ENCODE peak calls at places on chromosomes 13 and 19, in eight cellular contexts. One of them, this sample, is unnamed.
A peak's percentile ranks its signal among the peaks of the same experiment; 100 is the strongest.

GRCh38 chr19:53908106-53908932 is 759 bp upstream of the CACNG7 start:
- DNase-seq in pancreas: no peak
- DNase-seq in left ventricle myocardium inferior: no peak
- DNase-seq in lower lobe of right lung: no peak
- DNase-seq in astrocyte of the cerebellum: peak; percentile 5
- DNase-seq in K562: peak; percentile 75
- DNase-seq in WTC11: peak; percentile 94
- DNase-seq in HFF-Myc: no peak
- DNase-seq in this sample: no peak

GRCh38 chr13:32031025-32031814 is at the start of gene FRY:
- DNase-seq in pancreas: peak; percentile 83
- DNase-seq in WTC11: peak; percentile 85
- DNase-seq in lower lobe of right lung: peak; percentile 81
- DNase-seq in HFF-Myc: peak; percentile 26
- DNase-seq in K562: no peak
- DNase-seq in astrocyte of the cerebellum: no peak
- DNase-seq in left ventricle myocardium inferior: peak; percentile 70
- DNase-seq in this sample: peak; percentile 42

GRCh38 chr19:56217039-56217949 is 15.2 kb downstream of the ZSCAN5C start:
- DNase-seq in astrocyte of the cerebellum: no peak
- DNase-seq in WTC11: peak; percentile 72
- DNase-seq in K562: no peak
- DNase-seq in HFF-Myc: no peak
- DNase-seq in left ventricle myocardium inferior: peak; percentile 15
- DNase-seq in pancreas: peak; percentile 46
- DNase-seq in lower lobe of right lung: no peak
- DNase-seq in this sample: no peak

GRCh38 chr19:15107056-15108010 is at the start of gene SYDE1:
- DNase-seq in left ventricle myocardium inferior: peak; percentile 56
- DNase-seq in lower lobe of right lung: no peak
- DNase-seq in pancreas: no peak
- DNase-seq in astrocyte of the cerebellum: peak; percentile 16
- DNase-seq in K562: no peak
- DNase-seq in WTC11: peak; percentile 71
- DNase-seq in HFF-Myc: no peak
- DNase-seq in this sample: no peak

GRCh38 chr13:106919638-106920037 is 351.7 kb upstream of the ARGLU1 start:
- DNase-seq in K562: no peak
- DNase-seq in pancreas: no peak
- DNase-seq in WTC11: peak; percentile 16
- DNase-seq in left ventricle myocardium inferior: peak; percentile 63
- DNase-seq in HFF-Myc: no peak
- DNase-seq in astrocyte of the cerebellum: no peak
- DNase-seq in lower lobe of right lung: peak; percentile 51
- DNase-seq in this sample: no peak

GRCh38 chr13:48405865-48406264 is 7.0 kb downstream of the LPAR6 start:
- DNase-seq in HFF-Myc: no peak
- DNase-seq in pancreas: no peak
- DNase-seq in astrocyte of the cerebellum: no peak
- DNase-seq in WTC11: no peak
- DNase-seq in left ventricle myocardium inferior: no peak
- DNase-seq in lower lobe of right lung: no peak
- DNase-seq in K562: no peak
- DNase-seq in this sample: no peak

GRCh38 chr13:113860579-113861432 is 3.1 kb downstream of the GAS6 start:
- DNase-seq in HFF-Myc: no peak
- DNase-seq in astrocyte of the cerebellum: no peak
- DNase-seq in WTC11: peak; percentile 80
- DNase-seq in left ventricle myocardium inferior: no peak
- DNase-seq in lower lobe of right lung: peak; percentile 66
- DNase-seq in K562: peak; percentile 77
- DNase-seq in pancreas: peak; percentile 76
- DNase-seq in this sample: no peak

GRCh38 chr13:27309967-27310598 is 39.5 kb downstream of the RASL11A start:
- DNase-seq in K562: no peak
- DNase-seq in WTC11: no peak
- DNase-seq in astrocyte of the cerebellum: no peak
- DNase-seq in pancreas: no peak
- DNase-seq in lower lobe of right lung: no peak
- DNase-seq in HFF-Myc: no peak
- DNase-seq in left ventricle myocardium inferior: no peak
- DNase-seq in this sample: no peak

GRCh38 chr19:51365211-51366049 is 758 bp downstream of the ETFB start:
- DNase-seq in WTC11: no peak
- DNase-seq in astrocyte of the cerebellum: no peak
- DNase-seq in pancreas: no peak
- DNase-seq in left ventricle myocardium inferior: no peak
- DNase-seq in K562: peak; percentile 70
- DNase-seq in HFF-Myc: no peak
- DNase-seq in lower lobe of right lung: no peak
- DNase-seq in this sample: peak; percentile 41

GRCh38 chr19:29841559-29842367 is 30.0 kb downstream of the CCNE1 start:
- DNase-seq in WTC11: no peak
- DNase-seq in K562: peak; percentile 40
- DNase-seq in HFF-Myc: peak; percentile 35
- DNase-seq in left ventricle myocardium inferior: no peak
- DNase-seq in astrocyte of the cerebellum: no peak
- DNase-seq in lower lobe of right lung: no peak
- DNase-seq in pancreas: no peak
- DNase-seq in this sample: no peak

GRCh38 chr19:15551183-15552004 is 43.1 kb downstream of the CYP4F22 start:
- DNase-seq in K562: peak; percentile 56
- DNase-seq in left ventricle myocardium inferior: no peak
- DNase-seq in pancreas: peak; percentile 69
- DNase-seq in HFF-Myc: no peak
- DNase-seq in astrocyte of the cerebellum: no peak
- DNase-seq in WTC11: peak; percentile 95
- DNase-seq in lower lobe of right lung: peak; percentile 57
- DNase-seq in this sample: peak; percentile 40

GRCh38 chr19:28737021-28737525 is 475.9 kb downstream of the UQCRFS1 start:
- DNase-seq in HFF-Myc: peak; percentile 11
- DNase-seq in left ventricle myocardium inferior: no peak
- DNase-seq in astrocyte of the cerebellum: peak; percentile 22
- DNase-seq in K562: peak; percentile 28
- DNase-seq in WTC11: no peak
- DNase-seq in lower lobe of right lung: no peak
- DNase-seq in pancreas: no peak
- DNase-seq in this sample: no peak

GRCh38 chr13:76462003-76462402 is 424.2 kb downstream of the KCTD12 start:
- DNase-seq in astrocyte of the cerebellum: no peak
- DNase-seq in HFF-Myc: no peak
- DNase-seq in K562: no peak
- DNase-seq in WTC11: no peak
- DNase-seq in left ventricle myocardium inferior: no peak
- DNase-seq in lower lobe of right lung: no peak
- DNase-seq in pancreas: no peak
- DNase-seq in this sample: no peak

GRCh38 chr19:48190288-48191284 is 20.1 kb downstream of the ZSWIM9 start:
- DNase-seq in K562: peak; percentile 84
- DNase-seq in left ventricle myocardium inferior: no peak
- DNase-seq in astrocyte of the cerebellum: peak; percentile 91
- DNase-seq in WTC11: peak; percentile 88
- DNase-seq in HFF-Myc: no peak
- DNase-seq in pancreas: no peak
- DNase-seq in lower lobe of right lung: no peak
- DNase-seq in this sample: no peak

GRCh38 chr13:21884299-21884878 is 213.5 kb downstream of the FGF9 start:
- DNase-seq in lower lobe of right lung: no peak
- DNase-seq in astrocyte of the cerebellum: no peak
- DNase-seq in left ventricle myocardium inferior: no peak
- DNase-seq in HFF-Myc: no peak
- DNase-seq in pancreas: no peak
- DNase-seq in K562: no peak
- DNase-seq in WTC11: no peak
- DNase-seq in this sample: no peak

DNA sequence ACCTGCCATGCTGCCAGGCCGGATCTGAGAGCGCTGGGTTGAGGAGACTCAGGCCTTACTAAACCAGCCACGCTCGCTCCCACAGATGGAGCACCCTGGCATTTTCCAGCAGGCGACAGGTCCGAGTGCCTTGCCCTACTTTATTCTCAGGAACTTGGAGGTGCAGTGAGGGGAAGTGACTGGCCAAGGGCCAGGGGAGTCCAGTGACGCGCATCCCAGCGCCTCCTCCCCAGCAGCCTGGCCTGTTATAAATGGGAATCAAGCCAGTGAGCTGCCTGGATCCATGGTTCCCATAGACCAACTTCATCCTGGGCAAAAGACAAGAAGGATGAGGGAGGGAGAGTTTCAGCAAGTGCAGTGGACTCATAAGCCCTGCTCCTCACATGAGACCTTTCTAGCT is 35.5 kb downstream of the TMED1 start:
- DNase-seq in WTC11: no peak
- DNase-seq in HFF-Myc: no peak
- DNase-seq in left ventricle myocardium inferior: peak; percentile 54
- DNase-seq in K562: no peak
- DNase-seq in pancreas: no peak
- DNase-seq in lower lobe of right lung: no peak
- DNase-seq in astrocyte of the cerebellum: no peak
- DNase-seq in this sample: no peak
- TF ChIP-seq CTCF in WTC11: no peak
- TF ChIP-seq CTCF in HFF-Myc: no peak
- TF ChIP-seq CTCF in left ventricle myocardium inferior: no peak
- TF ChIP-seq CTCF in K562: no peak
- TF ChIP-seq CTCF in pancreas: no peak
- TF ChIP-seq CTCF in lower lobe of right lung: no peak
- TF ChIP-seq CTCF in astrocyte of the cerebellum: no peak
- TF ChIP-seq CTCF in this sample: no peak

GRCh38 chr13:59261928-59262488 is 901.7 kb downstream of the DIAPH3 start:
- DNase-seq in pancreas: no peak
- DNase-seq in WTC11: no peak
- DNase-seq in left ventricle myocardium inferior: no peak
- DNase-seq in HFF-Myc: no peak
- DNase-seq in astrocyte of the cerebellum: no peak
- DNase-seq in lower lobe of right lung: no peak
- DNase-seq in K562: peak; percentile 12
- DNase-seq in this sample: no peak
- TF ChIP-seq CTCF in pancreas: no peak
- TF ChIP-seq CTCF in WTC11: peak; percentile 48
- TF ChIP-seq CTCF in left ventricle myocardium inferior: peak; percentile 60
- TF ChIP-seq CTCF in HFF-Myc: peak; percentile 3
- TF ChIP-seq CTCF in astrocyte of the cerebellum: peak; percentile 29
- TF ChIP-seq CTCF in lower lobe of right lung: no peak
- TF ChIP-seq CTCF in K562: no peak
- TF ChIP-seq CTCF in this sample: no peak

DNA sequence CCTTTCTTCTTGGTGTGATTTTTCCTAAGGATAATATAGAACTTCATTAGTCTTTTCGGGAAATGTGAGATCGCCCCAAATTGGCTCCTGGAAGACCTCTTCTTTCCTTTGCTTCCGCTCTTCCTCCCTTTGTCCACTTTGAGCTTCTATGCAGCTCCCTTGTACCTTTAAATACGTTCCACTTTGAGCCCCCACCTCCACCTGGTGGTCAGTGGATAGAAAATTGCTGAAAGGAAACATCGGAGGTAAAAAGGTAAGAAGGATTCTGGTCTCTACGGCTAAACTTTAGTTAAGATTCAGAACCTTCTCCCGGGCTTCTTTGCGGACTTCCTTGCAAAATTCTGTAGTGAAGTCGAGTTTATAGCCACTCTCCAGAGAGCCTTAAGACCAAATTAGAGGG is 55.0 kb upstream of the TM9SF2 start:
- DNase-seq in lower lobe of right lung: no peak
- DNase-seq in left ventricle myocardium inferior: no peak
- DNase-seq in K562: peak; percentile 23
- DNase-seq in astrocyte of the cerebellum: no peak
- DNase-seq in pancreas: no peak
- DNase-seq in WTC11: peak; percentile 38
- DNase-seq in HFF-Myc: no peak
- DNase-seq in this sample: no peak
- TF ChIP-seq CTCF in lower lobe of right lung: no peak
- TF ChIP-seq CTCF in left ventricle myocardium inferior: no peak
- TF ChIP-seq CTCF in K562: no peak
- TF ChIP-seq CTCF in astrocyte of the cerebellum: peak; percentile 17
- TF ChIP-seq CTCF in pancreas: no peak
- TF ChIP-seq CTCF in WTC11: no peak
- TF ChIP-seq CTCF in HFF-Myc: no peak
- TF ChIP-seq CTCF in this sample: no peak

GRCh38 chr19:46824887-46825730 is 25.5 kb downstream of the AP2S1 start:
- DNase-seq in pancreas: no peak
- DNase-seq in WTC11: no peak
- DNase-seq in lower lobe of right lung: peak; percentile 69
- DNase-seq in HFF-Myc: no peak
- DNase-seq in left ventricle myocardium inferior: no peak
- DNase-seq in astrocyte of the cerebellum: no peak
- DNase-seq in K562: no peak
- DNase-seq in this sample: no peak

GRCh38 chr19:46825731-46826055 is 25.0 kb downstream of the AP2S1 start:
- DNase-seq in left ventricle myocardium inferior: no peak
- DNase-seq in K562: no peak
- DNase-seq in astrocyte of the cerebellum: no peak
- DNase-seq in pancreas: no peak
- DNase-seq in WTC11: no peak
- DNase-seq in lower lobe of right lung: no peak
- DNase-seq in HFF-Myc: no peak
- DNase-seq in this sample: no peak

GRCh38 chr19:46818812-46819211 is 30.4 kb upstream of the SLC1A5 start:
- DNase-seq in WTC11: peak; percentile 41
- DNase-seq in astrocyte of the cerebellum: no peak
- DNase-seq in lower lobe of right lung: no peak
- DNase-seq in HFF-Myc: no peak
- DNase-seq in left ventricle myocardium inferior: no peak
- DNase-seq in K562: peak; percentile 58
- DNase-seq in pancreas: no peak
- DNase-seq in this sample: no peak

GRCh38 chr19:46823049-46823448 is 27.6 kb downstream of the AP2S1 start:
- DNase-seq in K562: no peak
- DNase-seq in astrocyte of the cerebellum: no peak
- DNase-seq in lower lobe of right lung: no peak
- DNase-seq in WTC11: no peak
- DNase-seq in pancreas: no peak
- DNase-seq in left ventricle myocardium inferior: no peak
- DNase-seq in HFF-Myc: no peak
- DNase-seq in this sample: no peak

DNA sequence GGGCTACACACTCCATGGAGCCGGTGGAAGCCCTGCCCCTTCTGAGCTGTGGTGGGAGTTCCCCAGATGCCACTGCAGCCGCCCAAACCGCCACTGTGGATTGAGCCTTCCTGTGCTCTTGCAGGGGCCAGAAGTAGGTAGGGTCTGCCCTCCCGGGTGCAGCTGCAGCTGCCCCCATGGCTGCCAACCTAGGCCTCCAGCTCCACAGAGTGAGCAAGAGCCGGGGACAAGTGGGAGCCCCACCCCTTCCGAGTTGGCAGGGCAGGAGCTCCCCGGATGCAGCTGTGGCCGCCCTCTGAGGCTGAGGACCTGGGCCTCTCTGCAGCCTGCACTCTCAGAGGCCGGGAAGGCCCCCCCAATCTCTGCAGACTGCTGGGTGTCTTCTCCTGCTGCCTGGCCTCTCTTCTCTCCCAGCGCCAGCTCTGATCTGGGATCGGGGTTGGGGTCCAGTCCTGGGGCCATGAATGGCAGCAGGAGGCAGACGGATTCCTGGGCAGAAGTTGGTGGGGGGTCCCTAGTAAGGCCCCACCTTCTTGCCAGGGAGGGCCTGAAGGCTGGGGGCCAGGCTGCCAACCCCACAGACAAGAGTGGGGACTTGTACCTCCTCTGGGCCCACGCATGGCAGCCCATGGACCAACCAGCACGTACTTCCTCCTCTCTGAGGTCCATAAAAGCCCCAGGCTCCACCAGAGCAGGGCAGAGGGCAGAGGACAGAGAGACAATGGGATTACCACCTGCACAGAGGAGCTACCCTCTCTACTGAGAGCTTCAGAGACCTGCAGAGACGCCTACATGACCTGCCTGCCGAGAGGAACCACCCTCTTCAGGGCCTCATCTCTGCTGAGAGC is 28.9 kb downstream of the AP2S1 start:
- DNase-seq in HFF-Myc: no peak
- DNase-seq in K562: no peak
- DNase-seq in pancreas: peak; percentile 52
- DNase-seq in lower lobe of right lung: peak; percentile 61
- DNase-seq in left ventricle myocardium inferior: peak; percentile 40
- DNase-seq in WTC11: peak; percentile 26
- DNase-seq in astrocyte of the cerebellum: no peak
- DNase-seq in this sample: peak; percentile 54
- TF ChIP-seq CTCF in HFF-Myc: no peak
- TF ChIP-seq CTCF in K562: no peak
- TF ChIP-seq CTCF in pancreas: no peak
- TF ChIP-seq CTCF in lower lobe of right lung: no peak
- TF ChIP-seq CTCF in left ventricle myocardium inferior: no peak
- TF ChIP-seq CTCF in WTC11: no peak
- TF ChIP-seq CTCF in astrocyte of the cerebellum: no peak
- TF ChIP-seq CTCF in this sample: no peak

This sample was measured in activated B cell treated with CpG ODN at 0.5 μM for 24 hours.